ENCODE peak calls at places on chromosomes 7 and 10, in eight cellular contexts. I is Karpas-422, Z is H1, M is MM.1S, K is IMR-90, Q is PC-3, C is mesendoderm, P is mesenchymal stem cell. D is an unnamed sample.

GRCh38 chr7:77667459-77668090 is 28.7 kb upstream of the RSBN1L start:
- DNase-seq in M (no peak), K (peak), I (no peak), Q (peak), C (no peak), Z (no peak), P (no peak), D (no peak)

GRCh38 chr10:89327803-89328441 is at the start of gene IFIT3:
- DNase-seq in P (peak), C (peak), K (peak), Z (no peak), I (no peak), Q (peak), M (no peak), D (peak)

GRCh38 chr10:75400769-75401568 is 595 bp downstream of the ZNF503 start:
- DNase-seq in I (no peak), M (peak), C (peak), Q (peak), Z (no peak), P (peak), K (peak), D (peak)

GRCh38 chr7:101599787-101600186 is 29.3 kb downstream of the MYL10 start:
- DNase-seq in M (no peak), Z (no peak), Q (no peak), K (no peak), I (no peak), C (no peak), P (no peak), D (no peak)

GRCh38 chr7:8389898-8390642 is 43.3 kb upstream of the NXPH1 start:
- DNase-seq in P (no peak), Q (no peak), Z (peak), M (no peak), C (peak), K (no peak), I (peak), D (peak)

GRCh38 chr10:117948493-117948892 is 98.2 kb downstream of the RAB11FIP2 start:
- DNase-seq in M (no peak), C (peak), I (no peak), Z (no peak), Q (no peak), P (no peak), K (no peak), D (no peak)

GRCh38 chr7:506391-506831 is 13.2 kb downstream of the PDGFA start:
- DNase-seq in C (no peak), Q (no peak), I (no peak), P (no peak), K (no peak), M (no peak), Z (no peak), D (no peak)

GRCh38 chr10:91582063-91582673 is 50.7 kb downstream of the PPP1R3C start:
- DNase-seq in C (no peak), P (no peak), M (no peak), Z (no peak), Q (no peak), K (no peak), I (no peak), D (no peak)

GRCh38 chr7:44388089-44388970 is 62.9 kb upstream of the CAMK2B start:
- DNase-seq in C (no peak), Z (no peak), P (no peak), K (no peak), I (no peak), Q (no peak), M (no peak), D (no peak)

GRCh38 chr10:107814865-107815487 is 650.5 kb upstream of the SORCS1 start:
- DNase-seq in C (peak), P (peak), Z (peak), I (peak), Q (peak), M (peak), K (peak), D (peak)

GRCh38 chr10:70967591-70968588 is 79.5 kb upstream of the PCBD1 start:
- DNase-seq in I (no peak), Z (no peak), C (peak), Q (peak), P (peak), K (peak), M (peak), D (no peak)

GRCh38 chr7:100745184-100745583 is 11.8 kb downstream of the ZAN start:
- DNase-seq in Q (no peak), Z (no peak), P (peak), C (peak), K (peak), I (no peak), M (no peak), D (peak)

GRCh38 chr7:43137811-43138210 is 25.4 kb downstream of the HECW1 start:
- DNase-seq in Q (no peak), M (no peak), I (no peak), C (no peak), P (no peak), K (no peak), Z (no peak), D (no peak)

GRCh38 chr10:105017116-105017515 is 376.0 kb downstream of the SORCS3 start:
- DNase-seq in I (no peak), C (no peak), Q (no peak), P (no peak), M (no peak), Z (no peak), K (no peak), D (peak)

GRCh38 chr10:20855398-20856038 is 41.6 kb downstream of the NEBL start:
- DNase-seq in K (peak), Q (peak), P (peak), C (peak), M (peak), I (peak), Z (no peak), D (no peak)

GRCh38 chr10:13492493-13493180 is 36.2 kb downstream of the BEND7 start:
- DNase-seq in Q (no peak), I (no peak), M (no peak), P (no peak), Z (no peak), K (no peak), C (no peak), D (no peak)

GRCh38 chr7:157689269-157690057 is 352.7 kb downstream of the DNAJB6 start:
- DNase-seq in P (no peak), I (no peak), C (peak), Z (no peak), M (no peak), Q (no peak), K (no peak), D (no peak)

GRCh38 chr7:117127585-117128168 is 174.4 kb downstream of the ST7 start:
- DNase-seq in I (peak), Z (no peak), C (peak), P (peak), K (peak), Q (peak), M (peak), D (peak)

GRCh38 chr10:29657719-29658274 is 23.0 kb upstream of the SVIL start:
- DNase-seq in K (no peak), P (no peak), Z (no peak), I (no peak), Q (no peak), M (no peak), C (no peak), D (no peak)

GRCh38 chr10:45809829-45810228 is 37.5 kb downstream of the AGAP4 start:
- DNase-seq in M (no peak), K (peak), Q (peak), P (no peak), I (no peak), C (peak), Z (no peak), D (no peak)

GRCh38 chr7:79461660-79462059 is 8.2 kb upstream of the MAGI2 start:
- DNase-seq in K (peak), P (peak), Q (peak), I (no peak), C (no peak), Z (no peak), M (no peak), D (peak)

GRCh38 chr7:20304366-20304765 is 26.3 kb upstream of the ITGB8 start:
- DNase-seq in K (no peak), Q (peak), M (no peak), C (peak), I (no peak), P (no peak), Z (no peak), D (no peak)

GRCh38 chr7:142542938-142543337 is 206.3 kb upstream of the PRSS1 start:
- DNase-seq in Z (no peak), K (peak), Q (no peak), M (no peak), C (no peak), P (peak), I (no peak), D (no peak)

GRCh38 chr7:128425851-128426250 is 16.1 kb upstream of the IMPDH1 start:
- DNase-seq in Z (no peak), C (peak), K (peak), I (peak), P (peak), M (peak), Q (peak), D (peak)

GRCh38 chr10:77220150-77220549 is 417.5 kb downstream of the KCNMA1 start:
- DNase-seq in M (no peak), Z (no peak), I (no peak), K (no peak), P (no peak), Q (no peak), C (no peak), D (no peak)

GRCh38 chr10:114309111-114309651 is 70.1 kb downstream of the VWA2 start:
- DNase-seq in P (peak), Q (no peak), M (no peak), C (no peak), Z (no peak), I (no peak), K (peak), D (no peak)

GRCh38 chr10:49735161-49735560 is 27.0 kb downstream of the OGDHL start:
- DNase-seq in Z (no peak), C (no peak), K (no peak), Q (peak), I (no peak), M (no peak), P (no peak), D (no peak)

GRCh38 chr10:119022846-119023552 is 6.5 kb upstream of the NANOS1 start:
- DNase-seq in C (peak), P (peak), Z (no peak), K (peak), Q (peak), I (no peak), M (no peak), D (peak)

GRCh38 chr10:126423779-126424491 is 35.7 kb upstream of the ADAM12 start:
- DNase-seq in C (no peak), M (no peak), K (no peak), Q (no peak), Z (no peak), P (no peak), I (no peak), D (no peak)

GRCh38 chr7:115694424-115694823 is 336.1 kb downstream of the TFEC start:
- DNase-seq in P (no peak), Q (no peak), I (no peak), C (no peak), Z (no peak), M (no peak), K (no peak), D (no peak)

GRCh38 chr7:81232084-81232799 is 313.4 kb upstream of the SEMA3C start:
- DNase-seq in K (no peak), C (no peak), P (no peak), M (no peak), I (no peak), Z (no peak), Q (no peak), D (no peak)

GRCh38 chr7:156998988-156999610 is 11.4 kb downstream of the MNX1 start:
- DNase-seq in C (peak), Z (no peak), M (no peak), I (no peak), K (no peak), P (no peak), Q (no peak), D (no peak)

GRCh38 chr7:108581655-108582491 is 12.2 kb downstream of the DNAJB9 start:
- DNase-seq in Q (peak), K (no peak), P (peak), Z (no peak), I (no peak), C (peak), M (no peak), D (peak)

GRCh38 chr10:78944658-78945333 is 124.0 kb upstream of the ZMIZ1 start:
- DNase-seq in Q (peak), Z (no peak), M (no peak), K (peak), I (no peak), P (peak), C (peak), D (peak)

GRCh38 chr10:5775705-5776104 is 37.5 kb downstream of the GDI2 start:
- DNase-seq in K (no peak), M (no peak), P (no peak), I (no peak), C (no peak), Q (no peak), Z (no peak), D (no peak)

GRCh38 chr7:70557281-70557680 is 574.7 kb upstream of the GALNT17 start:
- DNase-seq in P (no peak), I (no peak), M (no peak), C (no peak), Q (no peak), K (no peak), Z (no peak), D (no peak)

GRCh38 chr10:129968937-129969527 is 5.0 kb upstream of the EBF3 start:
- DNase-seq in C (peak), I (no peak), Q (peak), K (peak), M (no peak), Z (no peak), P (peak), D (no peak)

GRCh38 chr10:99467236-99467999 is 37.0 kb upstream of the GOT1 start:
- DNase-seq in Q (peak), M (no peak), I (no peak), K (peak), Z (no peak), C (peak), P (peak), D (peak)

GRCh38 chr7:41576176-41576575 is 126.7 kb downstream of the INHBA start:
- DNase-seq in Z (no peak), M (no peak), C (no peak), P (peak), Q (peak), I (no peak), K (peak), D (no peak)

GRCh38 chr7:41579961-41580935 is 122.6 kb downstream of the INHBA start:
- DNase-seq in Z (no peak), K (peak), P (peak), M (no peak), Q (peak), I (no peak), C (no peak), D (peak)

GRCh38 chr7:41581041-41581440 is 121.8 kb downstream of the INHBA start:
- DNase-seq in C (no peak), K (no peak), P (peak), Z (no peak), Q (no peak), M (no peak), I (no peak), D (no peak)

GRCh38 chr7:41582116-41582515 is 120.8 kb downstream of the INHBA start:
- DNase-seq in P (peak), K (peak), Z (no peak), M (no peak), Q (no peak), C (no peak), I (no peak), D (no peak)

GRCh38 chr7:41578700-41579099 is 124.2 kb downstream of the INHBA start:
- DNase-seq in M (no peak), C (no peak), K (no peak), Z (no peak), Q (no peak), I (no peak), P (peak), D (no peak)
- H3K9ac ChIP-seq in M (no peak), C (no peak), K (no peak), Z (no peak), Q (no peak), I (no peak), P (no peak), D (no peak)

DNA sequence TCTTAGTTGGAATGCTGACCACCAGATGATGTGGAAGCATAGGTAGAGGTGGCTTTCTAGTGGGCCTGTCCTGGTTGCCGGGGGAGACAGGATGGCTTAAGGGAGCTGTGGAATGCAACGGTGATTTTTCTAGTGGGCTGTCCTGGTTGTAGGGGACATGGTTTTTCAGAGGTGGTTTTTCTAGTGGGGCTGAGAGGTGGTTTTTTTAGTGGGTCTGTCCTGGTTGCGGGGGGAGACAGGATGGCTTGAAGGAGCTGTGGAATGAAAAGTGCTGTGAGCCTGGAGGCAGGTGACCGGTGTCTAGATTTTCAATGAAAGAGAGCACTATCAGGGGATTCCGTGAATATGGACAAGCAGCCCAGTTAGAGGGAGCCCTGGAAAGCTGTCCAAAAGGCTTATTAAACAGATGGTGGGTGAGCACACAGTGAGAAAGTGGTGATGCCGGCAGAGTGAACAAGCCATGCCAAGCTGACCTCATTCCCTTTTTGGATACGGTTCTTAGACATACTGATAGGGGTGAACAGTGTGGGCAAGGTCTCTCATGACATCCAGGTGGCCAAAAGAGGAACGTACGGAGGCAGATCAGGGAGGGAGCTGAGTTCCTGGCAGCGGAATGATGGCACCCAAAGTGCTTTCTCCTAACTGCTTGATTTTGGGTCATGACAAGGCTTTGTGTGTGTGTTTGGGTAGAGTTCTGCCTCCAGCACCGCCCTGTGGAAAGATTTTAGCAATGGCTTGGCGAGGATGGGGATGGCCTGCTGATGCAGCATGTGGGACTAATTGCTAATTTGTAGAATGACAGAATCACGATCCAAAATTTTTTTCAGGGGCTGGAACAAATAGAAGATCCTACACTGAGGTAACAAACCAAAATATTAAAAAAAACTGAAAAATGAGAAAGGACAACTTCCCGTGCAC is 126.6 kb downstream of the TMEM178B start:
- DNase-seq in I (no peak), Q (no peak), Z (no peak), C (no peak), P (no peak), M (no peak), K (no peak), D (no peak)
- H3K4me2 ChIP-seq in I (no peak), Q (no peak), Z (no peak), C (no peak), P (no peak), M (no peak), K (no peak), D (no peak)

GRCh38 chr10:100911472-100911871 is 1.3 kb upstream of the SLF2 start:
- DNase-seq in M (no peak), C (no peak), Z (no peak), K (no peak), Q (no peak), I (no peak), P (no peak), D (no peak)
- H3K9ac ChIP-seq in M (no peak), C (no peak), Z (no peak), K (no peak), Q (no peak), I (peak), P (peak), D (no peak)

GRCh38 chr10:86259901-86260562 is 106.6 kb downstream of the GRID1 start:
- DNase-seq in I (no peak), C (no peak), P (no peak), Z (no peak), Q (no peak), M (no peak), K (no peak), D (no peak)

GRCh38 chr10:86261933-86262665 is 104.5 kb downstream of the GRID1 start:
- DNase-seq in K (no peak), M (peak), P (no peak), Q (peak), Z (peak), C (peak), I (peak), D (no peak)

GRCh38 chr10:86261470-86261869 is 105.1 kb downstream of the GRID1 start:
- DNase-seq in P (no peak), Q (no peak), K (no peak), M (no peak), Z (no peak), I (no peak), C (no peak), D (no peak)

GRCh38 chr10:86258940-86259339 is 107.7 kb downstream of the GRID1 start:
- DNase-seq in P (no peak), K (no peak), M (no peak), C (no peak), Q (no peak), Z (no peak), I (no peak), D (no peak)

DNA sequence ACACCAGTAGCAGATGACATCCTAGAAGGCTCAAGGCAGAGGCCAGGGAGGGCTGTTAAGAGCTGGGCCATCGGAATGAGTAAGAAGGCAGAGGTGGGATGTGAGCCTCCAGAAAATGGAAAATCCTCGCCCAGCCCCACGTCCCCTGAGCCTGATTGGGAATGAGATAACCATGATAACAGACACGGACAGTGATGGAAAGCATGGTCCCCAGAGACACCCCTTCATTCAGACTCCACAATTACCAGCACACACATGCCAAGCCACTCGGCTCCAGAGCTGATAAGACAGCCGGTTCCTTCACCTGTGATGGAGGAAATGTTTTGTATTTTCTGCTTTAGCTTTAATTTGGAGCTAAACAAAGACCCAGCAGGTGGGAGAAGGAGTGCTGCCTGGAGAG is 106.0 kb downstream of the GRID1 start:
- DNase-seq in I (no peak), P (no peak), K (no peak), Q (no peak), M (no peak), Z (no peak), C (peak), D (no peak)
- H3K4me2 ChIP-seq in I (no peak), P (no peak), K (no peak), Q (no peak), M (no peak), Z (no peak), C (no peak), D (no peak)

D was measured in mammary epithelial cell.